ENCODE peak calls at places on chromosomes 1 and 21, in six cellular contexts. F is IMR-90, C is breast epithelium, A is transverse colon, B is A549, G is suprapubic skin. J is an unnamed sample. For H3K4me1, the result is how much of the 10 kb centered on the place peaks cover.

GRCh38 chr1:202135221-202135721 is 9.3 kb downstream of the ARL8A start:
- DNase-seq in F (peak), C (peak), G (no peak), A (peak), B (peak), J (no peak)

GRCh38 chr1:16173447-16174260 is 17.8 kb upstream of the EPHA2 start:
- DNase-seq in B (peak), F (peak), G (no peak), C (peak), A (peak), J (no peak)

GRCh38 chr1:177976596-177976995 is 6.7 kb upstream of the SEC16B start:
- DNase-seq in F (no peak), G (no peak), B (no peak), C (no peak), A (no peak), J (no peak)

GRCh38 chr1:111786669-111787207 is 31.0 kb downstream of the DDX20 start:
- DNase-seq in G (no peak), C (no peak), B (no peak), F (no peak), A (no peak), J (peak)

GRCh38 chr1:5594056-5594956 is 397.9 kb downstream of the NPHP4 start:
- DNase-seq in A (no peak), C (no peak), B (no peak), G (no peak), F (no peak), J (peak)

GRCh38 chr1:31984419-31985347 is 29.0 kb upstream of the KHDRBS1 start:
- DNase-seq in C (no peak), B (no peak), F (peak), A (no peak), G (no peak), J (no peak)

GRCh38 chr21:28865488-28866186 is 127.0 kb downstream of the LTN1 start:
- DNase-seq in F (no peak), A (no peak), G (no peak), B (no peak), C (no peak), J (no peak)

GRCh38 chr1:92342401-92342800 is 43.5 kb downstream of the RPAP2 start:
- DNase-seq in C (no peak), G (no peak), A (no peak), F (no peak), B (no peak), J (no peak)

GRCh38 chr1:7576946-7577657 is 194.0 kb upstream of the VAMP3 start:
- DNase-seq in B (peak), A (no peak), C (no peak), F (peak), G (peak), J (no peak)

GRCh38 chr1:168833352-168833751 is 104.3 kb upstream of the DPT start:
- DNase-seq in B (no peak), F (no peak), A (no peak), G (no peak), C (no peak), J (no peak)

GRCh38 chr1:116538527-116538926 is 32.3 kb downstream of the CD58 start:
- DNase-seq in G (no peak), F (peak), C (no peak), B (peak), A (no peak), J (no peak)

GRCh38 chr1:71521655-71522264 is 440.9 kb upstream of the ZRANB2 start:
- DNase-seq in F (peak), B (peak), C (no peak), G (no peak), A (peak), J (no peak)

GRCh38 chr1:225329041-225329440 is 98.8 kb downstream of the LBR start:
- DNase-seq in F (no peak), A (no peak), G (no peak), B (no peak), C (no peak), J (no peak)

GRCh38 chr1:83022206-83022605 is 976.7 kb downstream of the TTLL7 start:
- DNase-seq in F (no peak), C (no peak), G (no peak), B (no peak), A (no peak), J (no peak)

GRCh38 chr1:20183876-20184275 is 2.0 kb upstream of the UBXN10 start:
- DNase-seq in C (no peak), A (peak), F (no peak), G (no peak), B (no peak), J (no peak)

GRCh38 chr1:111987502-111987901 is 2.0 kb downstream of the KCND3 start:
- DNase-seq in B (no peak), F (no peak), C (no peak), A (no peak), G (no peak), J (no peak)

GRCh38 chr1:106876384-106876783 is 180.1 kb upstream of the PRMT6 start:
- DNase-seq in G (no peak), A (no peak), B (no peak), C (no peak), F (no peak), J (no peak)

GRCh38 chr1:184595609-184596008 is 159.0 kb downstream of the EDEM3 start:
- DNase-seq in C (no peak), F (peak), A (no peak), G (no peak), B (peak), J (no peak)

GRCh38 chr1:1302006-1302430 is 5.7 kb downstream of the ACAP3 start:
- DNase-seq in C (no peak), B (no peak), F (no peak), G (no peak), A (no peak), J (no peak)

GRCh38 chr1:81801032-81801833 is 499 bp downstream of the ADGRL2 start:
- DNase-seq in C (peak), G (peak), B (peak), F (peak), A (peak), J (no peak)

GRCh38 chr1:3014041-3014440 is 7.2 kb upstream of the ACTRT2 start:
- DNase-seq in G (no peak), F (no peak), B (no peak), A (no peak), C (no peak), J (no peak)

GRCh38 chr1:114756009-114756892 is 1.5 kb downstream of the CSDE1 start:
- DNase-seq in A (no peak), G (no peak), C (no peak), B (no peak), F (peak), J (no peak)

GRCh38 chr1:209483691-209484090 is 99.8 kb upstream of the CAMK1G start:
- DNase-seq in F (no peak), G (no peak), B (no peak), C (no peak), A (no peak), J (no peak)

GRCh38 chr1:214475331-214475730 is 76.1 kb downstream of the PTPN14 start:
- DNase-seq in G (no peak), C (no peak), F (no peak), B (no peak), A (no peak), J (no peak)
- H3K4me1 ChIP-seq in G (half or more), C (under half), F (under half), B (half or more), A (under half), J (half or more)

GRCh38 chr1:205210876-205211838 is at the start of gene DSTYK:
- DNase-seq in F (peak), G (peak), A (peak), B (peak), C (peak), J (no peak)
- TF ChIP-seq POLR2A in F (peak), G (no peak), A (peak), B (peak), C (no peak), J (no peak)

DNA sequence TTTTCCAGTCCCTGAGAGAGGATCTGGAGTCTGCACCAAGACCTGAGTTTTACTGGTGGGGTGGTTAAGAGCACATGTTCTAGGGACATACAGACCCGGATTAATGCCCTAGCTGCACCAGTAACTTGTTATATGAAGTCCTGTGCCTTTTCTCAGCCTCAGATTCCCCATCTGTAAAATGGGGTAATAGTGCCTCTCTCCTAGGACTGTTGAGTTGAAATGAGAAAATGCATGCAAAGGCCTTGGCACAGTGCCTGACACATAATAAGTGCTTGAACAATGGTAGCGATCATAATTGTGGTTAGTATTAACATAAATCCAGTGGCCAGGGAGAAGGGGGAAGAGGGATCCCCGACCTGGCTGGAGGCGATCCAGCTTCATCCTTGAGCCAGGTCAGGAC is 12.3 kb downstream of the AHDC1 start:
- DNase-seq in F (peak), A (no peak), C (no peak), G (no peak), B (no peak), J (no peak)
- H3K4me1 ChIP-seq in F (half or more), A (half or more), C (under half), G (half or more), B (under half), J (half or more)

GRCh38 chr1:248873409-248873992 is 14.6 kb upstream of the ZNF692 start:
- DNase-seq in B (peak), C (peak), G (peak), F (peak), A (peak), J (peak)
- TF ChIP-seq POLR2A in B (peak), C (peak), G (peak), F (peak), A (peak), J (no peak)

J was measured in vagina.